ENCODE peak calls at places on chromosome 1, in ten cellular contexts. Y is ovary; W is cardiac muscle cell; T is heart left ventricle; O is lung; V is naive thymus-derived CD4-positive, alpha-beta T cell; X is RWPE2; F is stomach; B is breast epithelium; S is colonic mucosa. I is an unnamed sample. For H3K4me1, the result is how much of the 10 kb centered on the place peaks cover.

GRCh38 chr1:217087981-217088380 is 364.8 kb upstream of the ESRRG start:
- DNase-seq in Y (no peak), O (no peak), F (no peak), X (no peak), S (no peak), W (no peak), V (no peak), T (no peak), B (no peak), I (no peak)

GRCh38 chr1:150622219-150622975 is 7.0 kb downstream of the ENSA start:
- DNase-seq in T (peak), Y (peak), S (no peak), V (no peak), F (no peak), O (no peak), X (no peak), W (no peak), B (no peak), I (no peak)

GRCh38 chr1:115465802-115466363 is 127.8 kb upstream of the NGF start:
- DNase-seq in W (no peak), F (no peak), X (no peak), B (no peak), S (no peak), T (no peak), O (no peak), V (no peak), Y (no peak), I (no peak)

GRCh38 chr1:246067432-246068021 is 439.6 kb downstream of the SMYD3 start:
- DNase-seq in Y (no peak), O (no peak), W (no peak), T (no peak), S (no peak), B (no peak), X (no peak), V (no peak), F (no peak), I (no peak)

GRCh38 chr1:47569681-47570470 is 132.0 kb downstream of the FOXD2 start:
- DNase-seq in X (peak), O (peak), T (no peak), F (peak), B (peak), V (no peak), S (peak), Y (no peak), W (peak), I (no peak)

GRCh38 chr1:155050560-155051341 is at the start of gene ADAM15:
- DNase-seq in S (peak), Y (peak), O (peak), B (peak), V (peak), F (peak), X (peak), W (peak), T (peak), I (peak)

GRCh38 chr1:171965802-171966201 is 124.5 kb downstream of the DNM3 start:
- DNase-seq in O (no peak), S (no peak), B (no peak), T (no peak), W (no peak), Y (no peak), F (no peak), V (no peak), X (no peak), I (no peak)

GRCh38 chr1:103569493-103569892 is 1.9 kb upstream of the AMY2B start:
- DNase-seq in T (peak), S (no peak), B (no peak), Y (no peak), W (no peak), X (no peak), O (no peak), V (no peak), F (no peak), I (no peak)

GRCh38 chr1:152495066-152495675 is 15.4 kb upstream of the LCE5A start:
- DNase-seq in W (no peak), B (no peak), S (peak), O (no peak), F (no peak), Y (no peak), X (no peak), V (peak), T (no peak), I (no peak)

GRCh38 chr1:14634497-14634896 is 36.0 kb downstream of the KAZN start:
- DNase-seq in X (no peak), F (no peak), S (no peak), B (no peak), W (peak), Y (no peak), V (no peak), O (no peak), T (no peak), I (no peak)

GRCh38 chr1:23553206-23553895 is 6.0 kb downstream of the ID3 start:
- DNase-seq in V (no peak), F (no peak), Y (no peak), S (no peak), B (no peak), O (no peak), T (no peak), W (no peak), X (no peak), I (no peak)

GRCh38 chr1:41102653-41103052 is 81.1 kb upstream of the SLFNL1 start:
- DNase-seq in O (no peak), Y (no peak), T (no peak), W (no peak), V (no peak), S (peak), B (no peak), F (no peak), X (no peak), I (no peak)

GRCh38 chr1:58365328-58365727 is 181.2 kb downstream of the OMA1 start:
- DNase-seq in V (no peak), F (no peak), S (no peak), T (no peak), W (no peak), O (no peak), X (no peak), Y (no peak), B (no peak), I (no peak)

GRCh38 chr1:209104646-209105045 is 478.9 kb upstream of the CAMK1G start:
- DNase-seq in O (no peak), X (no peak), S (no peak), B (no peak), T (no peak), V (no peak), Y (no peak), W (no peak), F (no peak), I (no peak)

GRCh38 chr1:109395602-109396512 is 1.9 kb downstream of the SORT1 start:
- DNase-seq in X (no peak), T (no peak), F (no peak), W (peak), O (no peak), B (no peak), S (no peak), Y (no peak), V (no peak), I (no peak)

GRCh38 chr1:113370868-113371267 is 19.4 kb upstream of the MAGI3 start:
- DNase-seq in V (no peak), B (no peak), T (no peak), S (no peak), F (no peak), X (no peak), Y (no peak), O (no peak), W (no peak), I (no peak)

GRCh38 chr1:162357681-162358266 is 18.9 kb downstream of the SPATA46 start:
- DNase-seq in O (no peak), S (peak), T (no peak), V (no peak), F (no peak), W (peak), Y (no peak), X (no peak), B (no peak), I (no peak)

GRCh38 chr1:21814241-21814918 is 2.3 kb downstream of the LDLRAD2 start:
- DNase-seq in S (no peak), V (no peak), X (no peak), Y (no peak), W (peak), O (no peak), B (no peak), T (no peak), F (no peak), I (no peak)

DNA sequence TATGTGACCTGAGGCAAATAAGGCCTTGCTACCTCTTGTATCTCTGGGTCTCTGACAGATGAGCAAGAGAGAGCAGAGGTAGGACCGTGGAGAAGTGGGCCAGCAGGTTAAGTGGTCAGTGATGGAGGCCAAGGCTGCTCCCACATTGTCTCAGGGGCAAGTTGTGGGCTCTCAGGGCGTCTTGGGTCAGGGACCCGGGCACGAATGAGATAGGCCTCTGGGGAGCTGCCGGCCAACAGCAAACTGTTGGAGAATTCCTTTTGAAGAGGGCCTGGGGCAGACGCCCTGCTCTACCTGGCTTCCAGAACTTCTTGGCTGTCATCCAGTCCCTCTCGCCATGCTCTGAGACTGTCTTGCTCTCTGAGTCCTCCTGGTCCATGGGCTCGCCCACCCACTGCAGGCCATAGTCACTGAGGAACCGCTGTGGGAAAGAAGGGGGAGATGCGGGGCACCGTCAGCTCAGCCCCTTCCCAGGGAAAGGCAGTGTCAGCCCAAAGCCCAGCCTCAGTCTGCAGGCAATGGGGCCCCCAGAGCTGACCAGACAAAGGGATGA is 12.4 kb downstream of the UBXN11 start:
- DNase-seq in X (no peak), O (no peak), T (no peak), W (no peak), B (no peak), S (no peak), F (no peak), Y (no peak), V (no peak), I (no peak)
- H3K4me1 ChIP-seq in X (under half), O (under half), T (under half), W (under half), B (under half), S (under half), F (under half), Y (under half), V (under half), I (under half)

GRCh38 chr1:169584483-169585144 is 1.7 kb downstream of the F5 start:
- DNase-seq in X (no peak), O (no peak), W (no peak), F (no peak), V (no peak), S (no peak), B (no peak), T (no peak), Y (no peak), I (no peak)
- H3K27ac ChIP-seq in X (no peak), O (no peak), W (no peak), F (no peak), V (peak), S (no peak), B (no peak), T (no peak), Y (no peak), I (no peak)

GRCh38 chr1:84083321-84083720 is 60.8 kb upstream of the PRKACB start:
- DNase-seq in W (no peak), X (no peak), O (no peak), T (no peak), V (no peak), F (no peak), S (no peak), B (no peak), Y (no peak), I (no peak)
- H3K4me3 ChIP-seq in W (no peak), X (no peak), O (no peak), T (no peak), V (no peak), F (no peak), S (no peak), B (no peak), Y (no peak), I (no peak)

GRCh38 chr1:159675046-159675445 is 39.3 kb downstream of the CRP start:
- DNase-seq in W (no peak), T (no peak), S (no peak), V (no peak), O (no peak), F (no peak), Y (no peak), X (no peak), B (no peak), I (no peak)

DNA sequence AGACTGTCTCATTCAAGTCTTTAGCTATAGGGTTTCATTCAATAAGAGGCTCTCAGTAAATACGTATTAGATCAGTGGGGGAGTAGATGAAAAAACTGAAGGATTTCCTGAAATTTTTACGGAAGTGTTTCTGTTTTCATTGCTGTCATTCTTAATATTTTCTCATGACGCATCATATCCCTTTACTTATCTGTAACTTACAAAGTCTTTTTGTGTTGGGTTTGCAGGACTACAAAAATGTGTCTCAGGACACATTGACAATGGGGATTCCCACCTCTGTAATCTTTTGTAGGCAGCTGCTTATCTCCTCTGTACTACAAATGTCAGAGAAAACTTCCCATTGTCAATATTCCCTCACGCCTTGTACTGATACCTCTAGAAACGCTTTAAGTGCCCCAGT is 35.5 kb downstream of the CRP start:
- DNase-seq in V (no peak), W (no peak), T (no peak), X (no peak), Y (no peak), S (no peak), B (no peak), O (no peak), F (no peak), I (no peak)
- H3K4me1 ChIP-seq in V (under half), W (under half), T (under half), X (under half), Y (under half), S (under half), B (under half), O (under half), F (under half), I (under half)

I was measured in pancreas.